ENCODE peak calls at places on chromosomes 6 and 20, in six cellular contexts. One of them, this sample, is unnamed.
A peak's percentile ranks its signal among the peaks of the same experiment; 100 is the strongest.

GRCh38 chr6:1143655-1144054 is 168.2 kb upstream of the FOXQ1 start:
- DNase-seq in HepG2: no peak
- DNase-seq in GM12878: no peak
- DNase-seq in K562: no peak
- DNase-seq in HCT116: no peak
- DNase-seq in H1: no peak
- DNase-seq in this sample: no peak

GRCh38 chr6:73389854-73390253 is 4.8 kb upstream of the DDX43 start:
- DNase-seq in H1: no peak
- DNase-seq in HepG2: no peak
- DNase-seq in HCT116: no peak
- DNase-seq in K562: no peak
- DNase-seq in GM12878: no peak
- DNase-seq in this sample: no peak

GRCh38 chr6:137884428-137884827 is 17.4 kb downstream of the TNFAIP3 start:
- DNase-seq in HepG2: no peak
- DNase-seq in GM12878: no peak
- DNase-seq in H1: no peak
- DNase-seq in K562: no peak
- DNase-seq in HCT116: no peak
- DNase-seq in this sample: no peak

GRCh38 chr6:105781248-105781647 is 304.9 kb upstream of the PRDM1 start:
- DNase-seq in HepG2: no peak
- DNase-seq in K562: no peak
- DNase-seq in HCT116: peak; percentile 47
- DNase-seq in GM12878: no peak
- DNase-seq in H1: no peak
- DNase-seq in this sample: no peak

GRCh38 chr20:63499333-63499969 is 568 bp upstream of the EEF1A2 start:
- DNase-seq in K562: no peak
- DNase-seq in HepG2: no peak
- DNase-seq in HCT116: no peak
- DNase-seq in H1: no peak
- DNase-seq in GM12878: no peak
- DNase-seq in this sample: no peak

GRCh38 chr6:89965441-89966249 is 71.4 kb downstream of the GJA10 start:
- DNase-seq in H1: no peak
- DNase-seq in K562: no peak
- DNase-seq in HepG2: no peak
- DNase-seq in HCT116: no peak
- DNase-seq in GM12878: no peak
- DNase-seq in this sample: no peak

GRCh38 chr20:10469599-10469998 is 34.5 kb downstream of the SLX4IP start:
- DNase-seq in K562: peak; percentile 38
- DNase-seq in H1: peak; percentile 23
- DNase-seq in HCT116: peak; percentile 46
- DNase-seq in HepG2: peak; percentile 77
- DNase-seq in GM12878: no peak
- DNase-seq in this sample: peak; percentile 57

GRCh38 chr20:24771651-24772061 is 177.4 kb upstream of the CST7 start:
- DNase-seq in HCT116: no peak
- DNase-seq in HepG2: no peak
- DNase-seq in GM12878: no peak
- DNase-seq in K562: no peak
- DNase-seq in H1: no peak
- DNase-seq in this sample: no peak

GRCh38 chr6:11851405-11851804 is 72.8 kb upstream of the ADTRP start:
- DNase-seq in HepG2: no peak
- DNase-seq in HCT116: no peak
- DNase-seq in GM12878: no peak
- DNase-seq in K562: no peak
- DNase-seq in H1: no peak
- DNase-seq in this sample: no peak

GRCh38 chr6:135909737-135910387 is 58.4 kb downstream of the PDE7B start:
- DNase-seq in GM12878: peak; percentile 19
- DNase-seq in H1: peak; percentile 44
- DNase-seq in HepG2: peak; percentile 70
- DNase-seq in HCT116: peak; percentile 76
- DNase-seq in K562: peak; percentile 58
- DNase-seq in this sample: peak; percentile 56

GRCh38 chr6:128350416-128351254 is 169.8 kb downstream of the PTPRK start:
- DNase-seq in HCT116: no peak
- DNase-seq in K562: no peak
- DNase-seq in GM12878: no peak
- DNase-seq in HepG2: peak; percentile 65
- DNase-seq in H1: no peak
- DNase-seq in this sample: no peak

GRCh38 chr20:61184194-61184593 is 67.9 kb upstream of the CDH4 start:
- DNase-seq in H1: no peak
- DNase-seq in HepG2: no peak
- DNase-seq in GM12878: no peak
- DNase-seq in HCT116: no peak
- DNase-seq in K562: no peak
- DNase-seq in this sample: no peak

GRCh38 chr6:138821519-138821918 is 25.6 kb downstream of the ECT2L start:
- DNase-seq in GM12878: no peak
- DNase-seq in K562: no peak
- DNase-seq in HCT116: no peak
- DNase-seq in HepG2: no peak
- DNase-seq in H1: no peak
- DNase-seq in this sample: no peak

GRCh38 chr20:53738039-53738944 is 144.7 kb upstream of the ZNF217 start:
- DNase-seq in K562: peak; percentile 66
- DNase-seq in GM12878: no peak
- DNase-seq in HCT116: no peak
- DNase-seq in HepG2: peak; percentile 88
- DNase-seq in H1: peak; percentile 49
- DNase-seq in this sample: peak; percentile 81

GRCh38 chr6:83092756-83093399 is 25.4 kb downstream of the DOP1A start:
- DNase-seq in HepG2: no peak
- DNase-seq in HCT116: no peak
- DNase-seq in GM12878: no peak
- DNase-seq in K562: no peak
- DNase-seq in H1: no peak
- DNase-seq in this sample: no peak

GRCh38 chr6:170371588-170371987 is 65.0 kb downstream of the FAM120B start:
- DNase-seq in K562: no peak
- DNase-seq in H1: peak; percentile 10
- DNase-seq in HCT116: no peak
- DNase-seq in HepG2: no peak
- DNase-seq in GM12878: no peak
- DNase-seq in this sample: no peak

GRCh38 chr6:101402618-101403002 is 9.1 kb downstream of the GRIK2 start:
- DNase-seq in H1: no peak
- DNase-seq in K562: no peak
- DNase-seq in HCT116: no peak
- DNase-seq in HepG2: no peak
- DNase-seq in GM12878: no peak
- DNase-seq in this sample: no peak

GRCh38 chr6:3195695-3196497 is 31.6 kb downstream of the TUBB2B start:
- DNase-seq in K562: peak; percentile 61
- DNase-seq in HCT116: peak; percentile 19
- DNase-seq in HepG2: peak; percentile 90
- DNase-seq in H1: no peak
- DNase-seq in GM12878: no peak
- DNase-seq in this sample: no peak

GRCh38 chr6:50608421-50608820 is 104.9 kb upstream of the TFAP2D start:
- DNase-seq in K562: no peak
- DNase-seq in GM12878: no peak
- DNase-seq in H1: no peak
- DNase-seq in HepG2: no peak
- DNase-seq in HCT116: no peak
- DNase-seq in this sample: no peak

GRCh38 chr20:6562111-6562510 is 205.4 kb upstream of the BMP2 start:
- DNase-seq in K562: no peak
- DNase-seq in H1: no peak
- DNase-seq in GM12878: no peak
- DNase-seq in HCT116: no peak
- DNase-seq in HepG2: no peak
- DNase-seq in this sample: no peak

DNA sequence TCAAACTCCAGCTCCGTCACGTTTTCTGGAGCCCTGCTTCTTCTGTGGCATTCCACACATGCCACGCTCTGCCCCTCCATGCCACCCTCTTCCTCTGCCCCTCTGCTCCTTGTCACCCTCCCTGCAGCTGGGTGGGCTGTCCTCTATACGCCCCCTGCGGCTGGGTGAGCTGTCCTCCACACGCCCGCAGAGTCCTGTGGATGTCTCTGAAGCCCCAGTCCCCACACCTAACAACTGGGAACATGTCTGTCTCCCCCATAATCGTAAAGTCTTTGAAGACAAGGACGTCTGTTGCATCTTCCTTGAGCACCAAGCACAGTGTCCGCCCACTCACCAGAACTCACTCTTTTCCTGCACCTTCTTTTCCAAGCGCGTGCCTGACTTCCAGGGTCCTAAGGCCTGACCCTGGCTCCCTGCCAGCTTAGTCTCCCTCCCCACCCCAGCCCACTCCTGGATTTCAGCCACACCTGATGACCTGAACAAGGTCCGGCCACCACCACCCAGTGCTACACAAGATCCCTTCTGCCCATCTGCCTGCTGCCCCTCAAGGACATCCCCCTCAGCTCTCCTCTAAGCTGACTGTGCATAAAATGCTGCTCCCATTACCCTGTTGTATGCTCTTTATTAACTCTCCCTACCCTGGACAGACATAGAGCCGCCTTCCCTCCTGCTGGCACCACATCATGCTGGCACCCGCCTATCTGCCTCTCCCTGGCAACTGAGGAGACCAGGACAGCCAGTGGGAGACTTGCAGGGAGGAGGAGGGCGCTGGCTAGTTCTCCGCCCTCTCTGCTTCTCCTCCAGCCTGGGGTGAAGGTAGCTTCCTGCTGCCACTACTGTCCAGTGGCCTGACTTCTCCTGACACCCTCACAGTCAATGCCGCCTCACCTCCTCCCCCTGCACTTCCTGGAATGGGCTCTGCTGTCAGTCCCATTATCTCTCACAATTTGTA is 10.7 kb upstream of the PRR18 start:
- DNase-seq in HCT116: no peak
- DNase-seq in H1: no peak
- DNase-seq in HepG2: peak; percentile 12
- DNase-seq in GM12878: no peak
- DNase-seq in K562: peak; percentile 69
- DNase-seq in this sample: no peak
- H3K9ac ChIP-seq in HCT116: no peak overlapping the region
- H3K9ac ChIP-seq in H1: no peak overlapping the region
- H3K9ac ChIP-seq in HepG2: no peak overlapping the region
- H3K9ac ChIP-seq in GM12878: no peak overlapping the region
- H3K9ac ChIP-seq in K562: peak overlapping the region; percentile 83
- H3K9ac ChIP-seq in this sample: peak overlapping the region; percentile 21

DNA sequence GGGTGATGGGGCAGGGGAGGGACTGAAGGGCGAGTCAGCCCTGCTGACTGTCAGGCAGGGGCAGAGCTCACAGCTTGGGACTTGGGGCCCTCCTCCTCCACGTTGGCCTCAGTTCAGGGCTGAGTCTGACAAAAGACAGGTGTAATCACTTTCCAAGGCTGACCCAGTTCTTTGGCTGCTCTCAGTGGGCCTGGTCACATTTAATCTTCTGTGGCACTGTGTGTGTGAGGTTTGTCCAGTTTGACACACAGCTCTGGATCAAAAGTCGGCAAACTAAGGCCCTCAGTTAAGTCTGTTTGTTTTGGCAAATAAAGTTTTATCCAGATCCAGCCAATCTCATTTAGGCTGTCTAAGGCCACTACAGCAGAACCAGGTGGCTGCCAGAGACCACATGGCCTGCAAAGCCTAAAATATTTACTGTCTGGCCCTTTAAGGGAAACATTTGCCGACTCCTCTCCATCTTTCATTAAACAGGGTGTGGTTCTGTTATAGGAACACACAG is 5.1 kb upstream of the MAP1LC3A start:
- DNase-seq in GM12878: no peak
- DNase-seq in K562: no peak
- DNase-seq in HepG2: no peak
- DNase-seq in HCT116: no peak
- DNase-seq in H1: no peak
- DNase-seq in this sample: no peak
- TF ChIP-seq ZNF274 in GM12878: no peak
- TF ChIP-seq ZNF274 in K562: no peak
- TF ChIP-seq ZNF274 in HepG2: no peak
- TF ChIP-seq ZNF274 in HCT116: no peak
- TF ChIP-seq ZNF274 in H1: no peak
- TF ChIP-seq ZNF274 in this sample: no peak

GRCh38 chr20:32523613-32524218 is 61.4 kb downstream of the NOL4L start:
- DNase-seq in K562: no peak
- DNase-seq in HCT116: no peak
- DNase-seq in H1: no peak
- DNase-seq in GM12878: no peak
- DNase-seq in HepG2: no peak
- DNase-seq in this sample: no peak

GRCh38 chr20:32524871-32525501 is 60.1 kb downstream of the NOL4L start:
- DNase-seq in K562: no peak
- DNase-seq in GM12878: no peak
- DNase-seq in HCT116: no peak
- DNase-seq in H1: no peak
- DNase-seq in HepG2: no peak
- DNase-seq in this sample: no peak

GRCh38 chr20:32521780-32522524 is 63.2 kb downstream of the NOL4L start:
- DNase-seq in HepG2: peak; percentile 72
- DNase-seq in H1: peak; percentile 54
- DNase-seq in HCT116: peak; percentile 15
- DNase-seq in K562: peak; percentile 82
- DNase-seq in GM12878: no peak
- DNase-seq in this sample: peak; percentile 65

GRCh38 chr20:32522525-32522774 is 62.7 kb downstream of the NOL4L start:
- DNase-seq in GM12878: no peak
- DNase-seq in K562: no peak
- DNase-seq in H1: no peak
- DNase-seq in HCT116: no peak
- DNase-seq in HepG2: no peak
- DNase-seq in this sample: no peak

GRCh38 chr20:32522775-32523612 is 62.1 kb downstream of the NOL4L start:
- DNase-seq in HCT116: no peak
- DNase-seq in GM12878: no peak
- DNase-seq in H1: no peak
- DNase-seq in K562: no peak
- DNase-seq in HepG2: peak; percentile 89
- DNase-seq in this sample: no peak
- H3K9ac ChIP-seq in HCT116: no peak overlapping the region
- H3K9ac ChIP-seq in GM12878: no peak overlapping the region
- H3K9ac ChIP-seq in H1: no peak overlapping the region
- H3K9ac ChIP-seq in K562: peak overlapping the region; percentile 69
- H3K9ac ChIP-seq in HepG2: peak overlapping the region; percentile 18
- H3K9ac ChIP-seq in this sample: peak overlapping the region; percentile 42

GRCh38 chr20:57443866-57444265 is 52.7 kb downstream of the RBM38 start:
- DNase-seq in GM12878: no peak
- DNase-seq in HCT116: no peak
- DNase-seq in HepG2: no peak
- DNase-seq in K562: no peak
- DNase-seq in H1: no peak
- DNase-seq in this sample: no peak

GRCh38 chr20:57445774-57446173 is 54.6 kb downstream of the RBM38 start:
- DNase-seq in GM12878: no peak
- DNase-seq in HepG2: no peak
- DNase-seq in K562: no peak
- DNase-seq in H1: no peak
- DNase-seq in HCT116: no peak
- DNase-seq in this sample: no peak

GRCh38 chr20:57444394-57445048 is 53.3 kb downstream of the RBM38 start:
- DNase-seq in K562: no peak
- DNase-seq in HCT116: no peak
- DNase-seq in HepG2: no peak
- DNase-seq in GM12878: no peak
- DNase-seq in H1: no peak
- DNase-seq in this sample: no peak

GRCh38 chr20:57443349-57443748 is 52.2 kb downstream of the RBM38 start:
- DNase-seq in HepG2: no peak
- DNase-seq in GM12878: no peak
- DNase-seq in HCT116: no peak
- DNase-seq in K562: no peak
- DNase-seq in H1: no peak
- DNase-seq in this sample: no peak

GRCh38 chr20:57445298-57445697 is 54.1 kb downstream of the RBM38 start:
- DNase-seq in K562: no peak
- DNase-seq in HCT116: no peak
- DNase-seq in GM12878: no peak
- DNase-seq in H1: no peak
- DNase-seq in HepG2: no peak
- DNase-seq in this sample: no peak
- TF ChIP-seq ZNF274 in K562: no peak
- TF ChIP-seq ZNF274 in HCT116: no peak
- TF ChIP-seq ZNF274 in GM12878: no peak
- TF ChIP-seq ZNF274 in H1: no peak
- TF ChIP-seq ZNF274 in HepG2: no peak
- TF ChIP-seq ZNF274 in this sample: no peak